ENCODE peak calls at places on chromosomes 7 and 10, in four cellular contexts. V is spleen, M is AG04450, T is transverse colon. A is an unnamed sample.

GRCh38 chr7:76064208-76064970 is 16.5 kb downstream of the MDH2 start:
- DNase-seq in V (peak), M (no peak), T (no peak), A (no peak)

GRCh38 chr10:34666008-34666700 is 148.9 kb downstream of the PARD3 start:
- DNase-seq in V (no peak), M (peak), T (peak), A (peak)

GRCh38 chr10:76433161-76434005 is 1002.0 kb downstream of the LRMDA start:
- DNase-seq in V (no peak), M (no peak), T (no peak), A (no peak)

GRCh38 chr10:9670911-9671310 is 1346.8 kb upstream of the CELF2 start:
- DNase-seq in V (no peak), M (no peak), T (no peak), A (no peak)

GRCh38 chr10:130970341-130971122 is 341.0 kb downstream of the TCERG1L start:
- DNase-seq in V (no peak), M (no peak), T (no peak), A (no peak)

GRCh38 chr10:3783313-3783689 is 1.7 kb downstream of the KLF6 start:
- DNase-seq in V (peak), M (peak), T (peak), A (no peak)

GRCh38 chr10:96229568-96230030 is 41.8 kb downstream of the BLNK start:
- DNase-seq in V (peak), M (peak), T (peak), A (no peak)

GRCh38 chr7:149727541-149728476 is 45.6 kb downstream of the ZNF467 start:
- DNase-seq in V (peak), M (no peak), T (no peak), A (no peak)

GRCh38 chr7:138656952-138657351 is 44.2 kb downstream of the SVOPL start:
- DNase-seq in V (no peak), M (no peak), T (no peak), A (no peak)

GRCh38 chr10:69640196-69640980 is 10.3 kb downstream of the FAM241B start:
- DNase-seq in V (peak), M (no peak), T (no peak), A (no peak)

GRCh38 chr7:151921451-151921850 is 34.8 kb upstream of the GALNTL5 start:
- DNase-seq in V (no peak), M (no peak), T (no peak), A (no peak)

GRCh38 chr10:73623056-73623455 is 18.2 kb downstream of the MYOZ1 start:
- DNase-seq in V (no peak), M (no peak), T (no peak), A (no peak)

GRCh38 chr7:17229257-17229656 is 69.2 kb upstream of the AHR start:
- DNase-seq in V (no peak), M (no peak), T (no peak), A (no peak)

GRCh38 chr10:43315535-43316245 is 48.8 kb upstream of the RASGEF1A start:
- DNase-seq in V (no peak), M (no peak), T (peak), A (no peak)

GRCh38 chr7:29956477-29956836 is 33.1 kb downstream of the SCRN1 start:
- DNase-seq in V (no peak), M (no peak), T (no peak), A (no peak)

GRCh38 chr7:29955799-29956476 is 33.7 kb downstream of the SCRN1 start:
- DNase-seq in V (peak), M (no peak), T (peak), A (no peak)

GRCh38 chr7:29951206-29951605 is 38.4 kb downstream of the SCRN1 start:
- DNase-seq in V (no peak), M (no peak), T (no peak), A (no peak)

GRCh38 chr7:29955075-29955792 is 34.4 kb downstream of the SCRN1 start:
- DNase-seq in V (no peak), M (no peak), T (no peak), A (no peak)

DNA sequence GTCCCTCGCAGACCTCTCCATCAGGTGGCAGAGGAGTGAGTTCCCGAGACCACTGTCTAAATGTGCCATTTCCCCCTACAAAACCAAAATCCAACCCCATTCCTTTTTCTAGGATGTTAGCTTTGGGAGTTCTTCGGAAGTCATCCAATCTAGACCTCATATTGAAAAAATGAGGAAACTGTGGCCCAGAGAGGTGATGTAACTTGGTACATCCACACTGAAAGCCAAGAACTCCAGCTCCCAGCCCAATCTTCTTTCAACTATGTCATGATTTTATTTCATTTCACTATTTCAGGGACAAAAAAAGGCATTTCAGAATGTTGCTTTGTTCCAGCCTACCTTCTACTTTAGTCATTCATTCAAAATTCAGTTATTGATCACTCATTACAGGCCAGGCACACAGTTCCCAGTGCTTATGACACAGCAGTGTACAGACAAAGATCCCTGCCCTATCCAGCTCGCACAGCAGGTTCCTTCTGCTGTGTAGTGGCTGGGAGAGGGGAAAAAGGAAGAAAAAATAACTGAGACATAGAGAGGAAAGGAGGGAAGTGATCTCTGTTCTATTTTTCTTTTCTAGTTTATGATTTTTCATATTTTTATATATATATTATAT is 35.8 kb downstream of the SCRN1 start:
- DNase-seq in V (no peak), M (no peak), T (no peak), A (no peak)
- H3K4me3 ChIP-seq in V (no peak), M (no peak), T (no peak), A (no peak)

GRCh38 chr7:5691536-5692090 is 89.8 kb downstream of the RNF216 start:
- DNase-seq in V (no peak), M (no peak), T (no peak), A (no peak)
- H3K4me3 ChIP-seq in V (no peak), M (peak), T (no peak), A (peak)

GRCh38 chr10:117542706-117543244 is at the start of gene EMX2:
- DNase-seq in V (no peak), M (no peak), T (no peak), A (no peak)

GRCh38 chr10:117541909-117542705 is 439 bp upstream of the EMX2 start:
- DNase-seq in V (no peak), M (no peak), T (no peak), A (peak)

GRCh38 chr10:117540640-117541404 is 1.7 kb upstream of the EMX2 start:
- DNase-seq in V (no peak), M (no peak), T (no peak), A (no peak)

GRCh38 chr10:117539903-117540639 is 2.5 kb upstream of the EMX2 start:
- DNase-seq in V (no peak), M (no peak), T (no peak), A (no peak)

DNA sequence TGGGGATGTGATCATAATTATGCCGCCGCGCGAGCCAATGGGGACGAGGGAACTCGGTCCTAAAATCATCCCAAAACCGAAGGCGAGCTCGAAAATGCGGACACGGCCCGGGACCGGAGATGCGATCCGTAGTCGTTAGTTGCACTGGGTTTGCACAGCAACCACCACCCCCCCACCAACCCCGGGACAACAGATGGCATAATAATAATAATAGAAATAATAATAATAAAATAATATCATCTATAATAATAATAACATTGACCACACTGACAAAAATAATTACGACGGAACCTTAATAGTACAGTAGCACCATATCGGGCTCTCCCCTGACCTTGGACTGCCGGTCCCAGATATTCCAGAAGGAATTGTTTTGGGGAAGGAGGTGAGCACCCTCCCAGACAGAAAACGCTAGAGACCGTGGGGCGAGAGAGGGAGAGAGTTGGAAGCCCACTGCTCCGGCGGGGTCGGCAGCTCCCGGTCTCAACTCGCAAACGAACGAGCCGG is 1.1 kb upstream of the EMX2 start:
- DNase-seq in V (no peak), M (no peak), T (no peak), A (peak)
- H3K4me3 ChIP-seq in V (no peak), M (no peak), T (no peak), A (peak)

GRCh38 chr7:47714669-47715607 is 133.0 kb upstream of the TNS3 start:
- DNase-seq in V (no peak), M (no peak), T (no peak), A (no peak)

GRCh38 chr7:47711776-47712175 is 129.9 kb upstream of the TNS3 start:
- DNase-seq in V (no peak), M (no peak), T (no peak), A (no peak)

GRCh38 chr7:47712416-47712815 is 130.5 kb upstream of the TNS3 start:
- DNase-seq in V (no peak), M (no peak), T (no peak), A (no peak)

GRCh38 chr7:47713595-47713994 is 131.7 kb upstream of the TNS3 start:
- DNase-seq in V (no peak), M (no peak), T (no peak), A (no peak)

DNA sequence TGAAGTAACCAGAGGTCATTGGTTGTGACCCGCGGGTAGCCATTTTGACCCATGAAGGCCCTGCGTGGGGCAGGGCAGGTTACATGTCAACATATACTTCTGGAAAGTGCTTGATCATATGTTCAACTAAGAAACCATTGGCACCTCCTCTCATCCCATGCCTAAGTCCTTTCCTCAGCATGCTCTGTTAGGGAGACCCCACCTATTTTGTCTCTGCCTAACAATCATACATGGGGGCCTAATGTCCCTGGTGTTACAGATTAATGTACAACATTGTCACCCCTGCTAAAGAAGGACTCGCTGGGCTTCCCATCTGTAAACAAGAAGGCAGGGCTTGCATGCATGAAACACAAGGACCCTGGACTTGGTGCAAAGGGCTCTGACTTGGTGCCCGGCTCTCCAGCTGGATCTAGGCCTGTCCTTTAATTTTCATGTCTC is 133.7 kb upstream of the TNS3 start:
- DNase-seq in V (no peak), M (no peak), T (no peak), A (no peak)
- H3K4me3 ChIP-seq in V (no peak), M (no peak), T (no peak), A (no peak)

DNA sequence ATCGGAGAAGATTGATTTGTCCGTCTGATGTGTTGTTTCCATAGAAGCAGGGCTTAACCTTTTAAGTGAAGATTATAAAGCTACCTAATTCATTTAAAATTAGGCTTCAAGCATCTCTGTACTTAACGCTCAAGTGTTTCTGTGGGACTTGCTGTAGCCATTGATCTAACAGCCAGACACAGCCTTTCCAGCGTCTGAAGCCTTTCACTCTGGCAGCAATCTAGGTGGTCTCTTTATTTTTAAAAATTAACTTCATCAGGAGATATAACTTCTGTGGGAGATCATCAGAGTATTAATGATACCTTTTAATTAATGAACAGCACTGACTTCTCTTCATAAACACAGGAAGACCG is 88.1 kb downstream of the BEND7 start:
- DNase-seq in V (no peak), M (no peak), T (no peak), A (no peak)
- H3K4me3 ChIP-seq in V (peak), M (no peak), T (peak), A (no peak)

GRCh38 chr7:4882169-4882741 is 1.3 kb downstream of the RADIL start:
- DNase-seq in V (no peak), M (no peak), T (peak), A (no peak)
- H3K4me3 ChIP-seq in V (peak), M (peak), T (peak), A (peak)

A was measured in AG04449.